ENCODE peak calls at places on chromosomes 1 and 21, in five cellular contexts. A is endothelial cell of umbilical vein, Y is GM12878, T is K562, X is HepG2. Q is an unnamed sample.

GRCh38 chr1:56071351-56071750 is 508.0 kb downstream of the PLPP3 start:
- DNase-seq in A (no peak), Y (no peak), T (no peak), X (no peak), Q (no peak)

GRCh38 chr1:225866061-225866844 is 15.9 kb downstream of the TMEM63A start:
- DNase-seq in A (peak), Y (no peak), T (no peak), X (no peak), Q (no peak)

GRCh38 chr1:75220072-75220471 is 85.9 kb downstream of the LHX8 start:
- DNase-seq in A (no peak), Y (no peak), T (no peak), X (no peak), Q (no peak)

GRCh38 chr1:1075148-1075935 is 1.2 kb upstream of the RNF223 start:
- DNase-seq in A (no peak), Y (no peak), T (no peak), X (no peak), Q (no peak)

GRCh38 chr1:204445860-204446412 is 34.3 kb upstream of the PPP1R15B start:
- DNase-seq in A (peak), Y (no peak), T (peak), X (peak), Q (peak)

GRCh38 chr21:14858309-14858708 is 206.5 kb downstream of the NRIP1 start:
- DNase-seq in A (no peak), Y (no peak), T (no peak), X (no peak), Q (no peak)

GRCh38 chr1:98865796-98866195 is 138.9 kb downstream of the PLPPR5 start:
- DNase-seq in A (no peak), Y (no peak), T (no peak), X (no peak), Q (no peak)

GRCh38 chr1:65109515-65109914 is 38.5 kb upstream of the AK4 start:
- DNase-seq in A (no peak), Y (no peak), T (no peak), X (peak), Q (no peak)

GRCh38 chr1:2345297-2346075 is 45.9 kb downstream of the MORN1 start:
- DNase-seq in A (no peak), Y (no peak), T (peak), X (no peak), Q (no peak)

GRCh38 chr1:203307690-203308126 is 2.4 kb downstream of the BTG2 start:
- DNase-seq in A (no peak), Y (no peak), T (no peak), X (no peak), Q (no peak)

GRCh38 chr1:31003613-31004230 is 61.8 kb downstream of the PUM1 start:
- DNase-seq in A (no peak), Y (no peak), T (no peak), X (no peak), Q (no peak)

GRCh38 chr1:199460933-199461332 is 566.6 kb upstream of the NR5A2 start:
- DNase-seq in A (peak), Y (no peak), T (no peak), X (no peak), Q (no peak)

GRCh38 chr1:157095551-157095950 is 4.1 kb downstream of the ETV3L start:
- DNase-seq in A (no peak), Y (no peak), T (no peak), X (no peak), Q (no peak)

GRCh38 chr1:164356511-164356910 is 202.5 kb upstream of the PBX1 start:
- DNase-seq in A (no peak), Y (no peak), T (no peak), X (no peak), Q (no peak)

GRCh38 chr21:34364921-34365320 is 1.1 kb downstream of the KCNE2 start:
- DNase-seq in A (no peak), Y (no peak), T (no peak), X (no peak), Q (no peak)

DNA sequence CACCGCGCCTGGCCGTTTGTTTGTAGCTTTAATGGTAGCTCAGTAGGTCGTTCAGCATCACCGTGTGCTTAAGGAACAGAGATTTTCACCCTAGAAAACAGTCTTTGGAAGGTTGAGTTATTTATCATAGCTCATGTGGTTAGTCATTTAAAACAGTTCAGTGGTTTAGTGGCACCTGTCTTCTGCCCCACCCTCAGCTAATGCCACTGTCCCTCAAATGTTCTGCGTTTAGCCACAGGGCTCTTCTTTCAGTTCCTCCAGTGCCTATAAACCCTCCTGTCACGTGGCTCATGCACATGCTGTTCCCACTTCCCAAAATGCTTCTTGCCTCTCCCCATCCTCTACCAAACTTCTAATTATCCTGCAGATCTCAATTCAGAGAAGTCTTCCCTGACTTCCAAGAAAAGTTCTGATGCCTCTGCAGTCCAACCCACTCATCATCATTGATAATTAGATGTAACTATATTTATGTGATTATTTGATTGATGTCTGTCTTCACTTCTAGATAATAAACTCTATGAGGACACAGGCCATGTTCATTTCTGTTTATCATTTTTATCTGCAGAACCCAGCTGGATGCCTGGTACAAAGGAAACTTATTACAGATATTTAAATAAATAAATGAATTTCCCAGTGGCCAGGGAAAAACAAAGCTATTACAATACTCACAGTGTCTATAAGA is 14.4 kb upstream of the DIPK1A start:
- DNase-seq in A (no peak), Y (peak), T (no peak), X (no peak), Q (no peak)
- TF ChIP-seq MYC in A (no peak), Y (no peak), T (no peak), X (no peak), Q (no peak)

DNA sequence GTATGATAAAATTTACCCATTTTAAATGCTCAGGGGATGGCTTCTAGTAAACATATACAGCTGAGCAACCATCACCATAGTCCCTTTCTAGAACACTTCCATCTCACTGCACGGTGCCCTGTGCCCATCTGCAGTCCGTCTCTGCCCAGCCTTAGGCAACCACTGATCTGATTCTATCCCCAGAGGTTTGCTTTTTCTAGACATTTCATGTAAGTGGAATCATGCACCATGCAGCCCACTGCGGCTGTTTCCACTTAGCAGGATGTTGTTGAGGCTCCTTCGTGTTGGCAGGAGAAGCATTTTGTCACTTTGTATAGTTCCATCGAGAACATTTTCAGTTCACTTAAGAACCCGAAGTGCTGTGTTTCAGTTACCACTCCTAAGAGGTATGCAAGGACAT is 27.8 kb upstream of the VAMP3 start:
- DNase-seq in A (no peak), Y (no peak), T (no peak), X (no peak), Q (no peak)
- H3K27ac ChIP-seq in A (no peak), Y (no peak), T (no peak), X (no peak), Q (no peak)

GRCh38 chr1:17630048-17630830 is 90.7 kb downstream of the ARHGEF10L start:
- DNase-seq in A (no peak), Y (no peak), T (no peak), X (no peak), Q (no peak)

GRCh38 chr1:17627239-17628052 is 87.9 kb downstream of the ARHGEF10L start:
- DNase-seq in A (no peak), Y (no peak), T (no peak), X (no peak), Q (no peak)

GRCh38 chr1:17632106-17632505 is 92.6 kb downstream of the ARHGEF10L start:
- DNase-seq in A (no peak), Y (no peak), T (no peak), X (no peak), Q (no peak)

GRCh38 chr1:17631410-17631809 is 91.9 kb downstream of the ARHGEF10L start:
- DNase-seq in A (no peak), Y (no peak), T (no peak), X (no peak), Q (no peak)

GRCh38 chr1:17629460-17629859 is 90.0 kb downstream of the ARHGEF10L start:
- DNase-seq in A (no peak), Y (no peak), T (peak), X (no peak), Q (no peak)
- TF ChIP-seq MYC in A (no peak), Y (no peak), T (peak), X (no peak), Q (no peak)

GRCh38 chr1:213690341-213690917 is 297.3 kb upstream of the PROX1 start:
- DNase-seq in A (no peak), Y (no peak), T (no peak), X (no peak), Q (no peak)

GRCh38 chr1:213687802-213688201 is 300.0 kb upstream of the PROX1 start:
- DNase-seq in A (no peak), Y (no peak), T (no peak), X (no peak), Q (no peak)

GRCh38 chr1:213688655-213689054 is 299.1 kb upstream of the PROX1 start:
- DNase-seq in A (no peak), Y (no peak), T (no peak), X (no peak), Q (no peak)

GRCh38 chr1:213686983-213687382 is 300.8 kb upstream of the PROX1 start:
- DNase-seq in A (no peak), Y (no peak), T (no peak), X (no peak), Q (no peak)

GRCh38 chr1:213689260-213689659 is 298.5 kb upstream of the PROX1 start:
- DNase-seq in A (no peak), Y (no peak), T (no peak), X (no peak), Q (no peak)
- H3K27ac ChIP-seq in A (no peak), Y (no peak), T (no peak), X (no peak), Q (no peak)

DNA sequence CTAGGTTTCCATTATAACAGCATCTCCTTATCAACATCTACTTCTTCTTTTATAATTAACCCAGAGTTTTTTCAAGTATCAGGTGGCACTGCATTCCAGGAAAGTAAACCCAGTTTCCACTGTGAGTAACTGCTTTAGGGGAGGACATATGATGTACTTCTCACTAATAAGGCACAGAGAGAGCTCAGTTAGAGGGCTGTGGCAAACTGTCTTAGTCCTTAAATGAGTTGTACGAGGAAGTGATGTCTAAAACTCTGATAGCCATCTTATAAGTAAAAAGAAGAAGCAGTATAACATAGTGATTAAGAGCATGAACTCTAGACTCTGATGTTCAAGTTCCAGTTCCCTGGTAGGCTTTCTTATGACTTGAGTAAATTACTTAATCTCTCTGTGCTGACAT is 58.7 kb upstream of the PTGS2 start:
- DNase-seq in A (no peak), Y (no peak), T (no peak), X (no peak), Q (no peak)
- TF ChIP-seq MYC in A (no peak), Y (no peak), T (no peak), X (no peak), Q (no peak)

Q was measured in A549.